ENCODE peak calls at places on chromosomes 1 and 21, in six cellular contexts. One of them, this sample, is unnamed.
A peak's percentile ranks its signal among the peaks of the same experiment; 100 is the strongest.

GRCh38 chr21:41251961-41252642 is 64.5 kb upstream of the FAM3B start:
- DNase-seq in upper lobe of right lung: no peak
- DNase-seq in sigmoid colon: no peak
- DNase-seq in astrocyte: peak; percentile 97
- DNase-seq in psoas muscle: no peak
- DNase-seq in ovary: no peak
- DNase-seq in this sample: no peak

GRCh38 chr1:33429846-33430750 is 797 bp downstream of the PHC2 start:
- DNase-seq in sigmoid colon: peak; percentile 82
- DNase-seq in upper lobe of right lung: no peak
- DNase-seq in astrocyte: no peak
- DNase-seq in ovary: peak; percentile 67
- DNase-seq in psoas muscle: peak; percentile 72
- DNase-seq in this sample: peak; percentile 61

GRCh38 chr1:53153752-53154151 is 11.3 kb upstream of the SLC1A7 start:
- DNase-seq in psoas muscle: no peak
- DNase-seq in astrocyte: no peak
- DNase-seq in ovary: no peak
- DNase-seq in sigmoid colon: no peak
- DNase-seq in upper lobe of right lung: no peak
- DNase-seq in this sample: no peak

GRCh38 chr1:206117151-206117948 is at the start of gene AVPR1B:
- DNase-seq in astrocyte: peak; percentile 19
- DNase-seq in ovary: no peak
- DNase-seq in upper lobe of right lung: peak; percentile 71
- DNase-seq in psoas muscle: peak; percentile 70
- DNase-seq in sigmoid colon: no peak
- DNase-seq in this sample: peak; percentile 74

GRCh38 chr1:4755301-4756183 is 101.1 kb downstream of the AJAP1 start:
- DNase-seq in ovary: no peak
- DNase-seq in upper lobe of right lung: no peak
- DNase-seq in psoas muscle: no peak
- DNase-seq in sigmoid colon: no peak
- DNase-seq in astrocyte: peak; percentile 51
- DNase-seq in this sample: no peak

GRCh38 chr1:175597969-175598765 is 145.2 kb downstream of the TNR start:
- DNase-seq in psoas muscle: no peak
- DNase-seq in ovary: no peak
- DNase-seq in upper lobe of right lung: no peak
- DNase-seq in sigmoid colon: no peak
- DNase-seq in astrocyte: peak; percentile 2
- DNase-seq in this sample: no peak

GRCh38 chr21:44347911-44348451 is 5.4 kb upstream of the TRPM2 start:
- DNase-seq in astrocyte: no peak
- DNase-seq in psoas muscle: no peak
- DNase-seq in upper lobe of right lung: peak; percentile 85
- DNase-seq in ovary: no peak
- DNase-seq in sigmoid colon: no peak
- DNase-seq in this sample: no peak

GRCh38 chr21:45455321-45456013 is 50.5 kb downstream of the COL18A1 start:
- DNase-seq in astrocyte: peak; percentile 25
- DNase-seq in psoas muscle: peak; percentile 64
- DNase-seq in sigmoid colon: no peak
- DNase-seq in ovary: peak; percentile 58
- DNase-seq in upper lobe of right lung: no peak
- DNase-seq in this sample: peak; percentile 77

GRCh38 chr1:54708385-54708784 is 7.3 kb upstream of the TTC4 start:
- DNase-seq in sigmoid colon: no peak
- DNase-seq in psoas muscle: no peak
- DNase-seq in upper lobe of right lung: no peak
- DNase-seq in astrocyte: no peak
- DNase-seq in ovary: no peak
- DNase-seq in this sample: no peak

GRCh38 chr1:161091796-161092507 is 2.6 kb upstream of the NECTIN4 start:
- DNase-seq in sigmoid colon: no peak
- DNase-seq in psoas muscle: no peak
- DNase-seq in upper lobe of right lung: no peak
- DNase-seq in astrocyte: peak; percentile 34
- DNase-seq in ovary: no peak
- DNase-seq in this sample: no peak

GRCh38 chr1:5514519-5515183 is 477.6 kb downstream of the NPHP4 start:
- DNase-seq in upper lobe of right lung: peak; percentile 87
- DNase-seq in psoas muscle: peak; percentile 76
- DNase-seq in sigmoid colon: no peak
- DNase-seq in astrocyte: no peak
- DNase-seq in ovary: peak; percentile 66
- DNase-seq in this sample: peak; percentile 91

GRCh38 chr21:45266518-45267389 is 20.9 kb downstream of the POFUT2 start:
- DNase-seq in sigmoid colon: peak; percentile 47
- DNase-seq in astrocyte: peak; percentile 16
- DNase-seq in ovary: peak; percentile 13
- DNase-seq in psoas muscle: no peak
- DNase-seq in upper lobe of right lung: peak; percentile 38
- DNase-seq in this sample: peak; percentile 51

GRCh38 chr1:145891587-145892485 is 6.2 kb upstream of the ANKRD35 start:
- DNase-seq in ovary: peak; percentile 97
- DNase-seq in psoas muscle: peak; percentile 97
- DNase-seq in sigmoid colon: peak; percentile 98
- DNase-seq in upper lobe of right lung: peak; percentile 95
- DNase-seq in astrocyte: peak; percentile 99
- DNase-seq in this sample: peak; percentile 96

GRCh38 chr1:82445132-82445531 is 644.4 kb downstream of the ADGRL2 start:
- DNase-seq in psoas muscle: no peak
- DNase-seq in astrocyte: no peak
- DNase-seq in upper lobe of right lung: no peak
- DNase-seq in ovary: no peak
- DNase-seq in sigmoid colon: no peak
- DNase-seq in this sample: no peak

GRCh38 chr1:70659891-70660290 is 248.8 kb downstream of the CTH start:
- DNase-seq in psoas muscle: no peak
- DNase-seq in sigmoid colon: no peak
- DNase-seq in upper lobe of right lung: no peak
- DNase-seq in ovary: no peak
- DNase-seq in astrocyte: no peak
- DNase-seq in this sample: no peak

GRCh38 chr1:43481481-43481880 is 27.8 kb upstream of the HYI start:
- DNase-seq in ovary: no peak
- DNase-seq in upper lobe of right lung: no peak
- DNase-seq in psoas muscle: no peak
- DNase-seq in sigmoid colon: no peak
- DNase-seq in astrocyte: no peak
- DNase-seq in this sample: no peak

GRCh38 chr1:205137901-205138300 is 16.1 kb upstream of the RBBP5 start:
- DNase-seq in upper lobe of right lung: no peak
- DNase-seq in sigmoid colon: no peak
- DNase-seq in ovary: no peak
- DNase-seq in astrocyte: no peak
- DNase-seq in psoas muscle: no peak
- DNase-seq in this sample: no peak

GRCh38 chr1:43822040-43822439 is 111.6 kb upstream of the ARTN start:
- DNase-seq in ovary: no peak
- DNase-seq in astrocyte: peak; percentile 95
- DNase-seq in upper lobe of right lung: no peak
- DNase-seq in sigmoid colon: peak; percentile 70
- DNase-seq in psoas muscle: no peak
- DNase-seq in this sample: peak; percentile 53

GRCh38 chr1:156462954-156463795 is 37.4 kb downstream of the MEF2D start:
- DNase-seq in astrocyte: no peak
- DNase-seq in sigmoid colon: no peak
- DNase-seq in upper lobe of right lung: no peak
- DNase-seq in ovary: no peak
- DNase-seq in psoas muscle: no peak
- DNase-seq in this sample: peak; percentile 72

GRCh38 chr1:201535046-201535777 is 3.7 kb upstream of the NAV1 start:
- DNase-seq in astrocyte: peak; percentile 66
- DNase-seq in ovary: no peak
- DNase-seq in sigmoid colon: no peak
- DNase-seq in psoas muscle: no peak
- DNase-seq in upper lobe of right lung: no peak
- DNase-seq in this sample: no peak

GRCh38 chr21:31194510-31195293 is 149.4 kb downstream of the TIAM1 start:
- DNase-seq in sigmoid colon: no peak
- DNase-seq in astrocyte: no peak
- DNase-seq in upper lobe of right lung: no peak
- DNase-seq in ovary: no peak
- DNase-seq in psoas muscle: no peak
- DNase-seq in this sample: no peak

GRCh38 chr1:8396912-8397406 is 79.0 kb downstream of the SLC45A1 start:
- DNase-seq in ovary: no peak
- DNase-seq in upper lobe of right lung: no peak
- DNase-seq in sigmoid colon: peak; percentile 89
- DNase-seq in psoas muscle: no peak
- DNase-seq in astrocyte: peak; percentile 100
- DNase-seq in this sample: no peak

GRCh38 chr1:173861731-173862145 is 6.1 kb downstream of the GAS5 start:
- DNase-seq in ovary: no peak
- DNase-seq in psoas muscle: no peak
- DNase-seq in astrocyte: no peak
- DNase-seq in sigmoid colon: no peak
- DNase-seq in upper lobe of right lung: no peak
- DNase-seq in this sample: no peak

GRCh38 chr1:54459714-54460113 is 53.5 kb upstream of the SSBP3 start:
- DNase-seq in ovary: no peak
- DNase-seq in upper lobe of right lung: peak; percentile 44
- DNase-seq in psoas muscle: peak; percentile 33
- DNase-seq in astrocyte: no peak
- DNase-seq in sigmoid colon: peak; percentile 57
- DNase-seq in this sample: peak; percentile 36

DNA sequence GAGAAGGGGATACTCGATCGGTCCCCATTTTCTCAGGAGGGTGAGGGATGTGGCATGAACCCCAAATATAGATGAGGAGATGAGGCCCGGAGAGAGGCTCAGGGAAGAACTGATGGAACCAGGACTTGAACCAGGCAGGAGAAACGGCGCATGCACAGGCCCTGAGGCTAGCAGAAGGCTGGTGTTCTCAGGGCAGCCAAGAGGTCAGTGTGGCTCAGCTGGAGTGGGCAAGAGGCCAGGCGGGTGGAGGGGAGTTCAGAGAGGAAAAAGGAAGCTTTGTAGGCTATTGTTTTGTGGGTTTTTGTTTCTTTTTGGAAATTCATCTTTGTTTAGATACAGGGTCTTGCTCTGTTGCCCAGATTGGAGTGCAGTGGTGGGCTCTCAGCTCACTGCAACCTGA is 122.0 kb downstream of the LACTBL1 start:
- DNase-seq in ovary: peak; percentile 37
- DNase-seq in psoas muscle: peak; percentile 71
- DNase-seq in upper lobe of right lung: no peak
- DNase-seq in sigmoid colon: no peak
- DNase-seq in astrocyte: no peak
- DNase-seq in this sample: no peak
- H3K27me3 ChIP-seq in ovary: no peaks in the 10 kb centered on the region
- H3K27me3 ChIP-seq in psoas muscle: no peaks in the 10 kb centered on the region
- H3K27me3 ChIP-seq in upper lobe of right lung: no peaks in the 10 kb centered on the region
- H3K27me3 ChIP-seq in sigmoid colon: no peaks in the 10 kb centered on the region
- H3K27me3 ChIP-seq in astrocyte: no peaks in the 10 kb centered on the region
- H3K27me3 ChIP-seq in this sample: no peaks in the 10 kb centered on the region

GRCh38 chr1:224182866-224183590 is at the start of gene DEGS1:
- DNase-seq in upper lobe of right lung: peak; percentile 93
- DNase-seq in astrocyte: peak; percentile 56
- DNase-seq in ovary: peak; percentile 79
- DNase-seq in sigmoid colon: peak; percentile 94
- DNase-seq in psoas muscle: peak; percentile 88
- DNase-seq in this sample: peak; percentile 86
- H3K4me1 ChIP-seq in upper lobe of right lung: peaks cover 15% of the 10 kb centered on the region
- H3K4me1 ChIP-seq in astrocyte: peaks cover 11% of the 10 kb centered on the region
- H3K4me1 ChIP-seq in ovary: peaks cover 4% of the 10 kb centered on the region
- H3K4me1 ChIP-seq in sigmoid colon: peaks cover 47% of the 10 kb centered on the region
- H3K4me1 ChIP-seq in psoas muscle: peaks cover 13% of the 10 kb centered on the region
- H3K4me1 ChIP-seq in this sample: no peaks in the 10 kb centered on the region

GRCh38 chr1:20366766-20367602 is 76.3 kb downstream of the VWA5B1 start:
- DNase-seq in ovary: no peak
- DNase-seq in sigmoid colon: no peak
- DNase-seq in psoas muscle: peak; percentile 69
- DNase-seq in astrocyte: peak; percentile 42
- DNase-seq in upper lobe of right lung: no peak
- DNase-seq in this sample: peak; percentile 55
- H3K27me3 ChIP-seq in ovary: no peaks in the 10 kb centered on the region
- H3K27me3 ChIP-seq in sigmoid colon: peaks cover 21% of the 10 kb centered on the region
- H3K27me3 ChIP-seq in psoas muscle: peaks cover 46% of the 10 kb centered on the region
- H3K27me3 ChIP-seq in astrocyte: peaks cover 33% of the 10 kb centered on the region
- H3K27me3 ChIP-seq in upper lobe of right lung: peaks cover 72% of the 10 kb centered on the region
- H3K27me3 ChIP-seq in this sample: no peaks in the 10 kb centered on the region

GRCh38 chr1:226664413-226665101 is 74.5 kb downstream of the ITPKB start:
- DNase-seq in psoas muscle: peak; percentile 73
- DNase-seq in upper lobe of right lung: no peak
- DNase-seq in sigmoid colon: peak; percentile 91
- DNase-seq in astrocyte: peak; percentile 93
- DNase-seq in ovary: peak; percentile 57
- DNase-seq in this sample: peak; percentile 82
- H3K4me1 ChIP-seq in psoas muscle: peaks cover 85% of the 10 kb centered on the region
- H3K4me1 ChIP-seq in upper lobe of right lung: peaks cover 74% of the 10 kb centered on the region
- H3K4me1 ChIP-seq in sigmoid colon: peaks cover 4% of the 10 kb centered on the region
- H3K4me1 ChIP-seq in astrocyte: peaks cover 41% of the 10 kb centered on the region
- H3K4me1 ChIP-seq in ovary: peaks cover 38% of the 10 kb centered on the region
- H3K4me1 ChIP-seq in this sample: no peaks in the 10 kb centered on the region

GRCh38 chr1:20708057-20708456 is 9.8 kb downstream of the KIF17 start:
- DNase-seq in psoas muscle: no peak
- DNase-seq in ovary: no peak
- DNase-seq in astrocyte: no peak
- DNase-seq in sigmoid colon: no peak
- DNase-seq in upper lobe of right lung: no peak
- DNase-seq in this sample: no peak
- H3K27me3 ChIP-seq in psoas muscle: no peaks in the 10 kb centered on the region
- H3K27me3 ChIP-seq in ovary: no peaks in the 10 kb centered on the region
- H3K27me3 ChIP-seq in astrocyte: no peaks in the 10 kb centered on the region
- H3K27me3 ChIP-seq in sigmoid colon: no peaks in the 10 kb centered on the region
- H3K27me3 ChIP-seq in upper lobe of right lung: peaks cover 9% of the 10 kb centered on the region
- H3K27me3 ChIP-seq in this sample: no peaks in the 10 kb centered on the region

This sample was measured in aorta.